ENCODE peak calls at places on chromosome 6, in four cellular contexts. G, Q, B and D are unnamed samples.

GRCh38 chr6:135173989-135174484 is 7.1 kb upstream of the MYB start:
- DNase-seq in G (no peak), Q (no peak), B (no peak), D (no peak)

GRCh38 chr6:322205-322930 is 30.1 kb downstream of the DUSP22 start:
- DNase-seq in G (no peak), Q (no peak), B (no peak), D (peak)

GRCh38 chr6:45718901-45719300 is 296.8 kb downstream of the CLIC5 start:
- DNase-seq in G (peak), Q (no peak), B (no peak), D (no peak)

GRCh38 chr6:41637179-41638001 is 878 bp upstream of the MDFI start:
- DNase-seq in G (no peak), Q (no peak), B (no peak), D (no peak)

GRCh38 chr6:128491643-128492206 is 28.7 kb downstream of the PTPRK start:
- DNase-seq in G (peak), Q (no peak), B (no peak), D (no peak)

GRCh38 chr6:170098428-170099170 is 192.3 kb downstream of the DLL1 start:
- DNase-seq in G (no peak), Q (no peak), B (no peak), D (no peak)

GRCh38 chr6:117149324-117149723 is 116.0 kb upstream of the VGLL2 start:
- DNase-seq in G (no peak), Q (no peak), B (no peak), D (no peak)

GRCh38 chr6:122817766-122818165 is 28.7 kb downstream of the SMPDL3A start:
- DNase-seq in G (no peak), Q (no peak), B (no peak), D (no peak)

DNA sequence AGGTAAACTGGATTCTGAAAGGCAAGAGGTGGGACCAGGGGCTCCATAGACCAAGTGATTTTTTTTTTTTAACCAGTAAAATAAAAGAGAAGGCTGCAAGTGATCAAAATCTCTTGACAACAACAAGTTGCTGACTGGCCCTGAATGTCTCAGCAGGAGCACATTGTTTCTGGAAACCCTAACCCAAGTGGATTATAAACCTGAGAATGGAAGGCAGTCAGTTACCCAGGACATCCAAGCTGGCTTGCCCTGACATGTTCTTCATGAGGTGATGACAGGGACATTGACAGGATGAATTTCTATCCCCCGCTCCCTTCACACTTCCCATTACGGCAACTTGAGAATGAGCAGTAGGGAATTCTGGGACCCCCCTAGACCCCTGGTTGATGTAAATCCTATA is 49.6 kb upstream of the RIPOR2 start:
- DNase-seq in G (no peak), Q (no peak), B (no peak), D (no peak)
- TF ChIP-seq MAZ in G (no peak), Q (no peak), B (no peak), D (no peak)

GRCh38 chr6:134093007-134093573 is 40.7 kb upstream of the SLC2A12 start:
- DNase-seq in G (no peak), Q (no peak), B (no peak), D (no peak)
- TF ChIP-seq MAZ in G (no peak), Q (no peak), B (no peak), D (no peak)

DNA sequence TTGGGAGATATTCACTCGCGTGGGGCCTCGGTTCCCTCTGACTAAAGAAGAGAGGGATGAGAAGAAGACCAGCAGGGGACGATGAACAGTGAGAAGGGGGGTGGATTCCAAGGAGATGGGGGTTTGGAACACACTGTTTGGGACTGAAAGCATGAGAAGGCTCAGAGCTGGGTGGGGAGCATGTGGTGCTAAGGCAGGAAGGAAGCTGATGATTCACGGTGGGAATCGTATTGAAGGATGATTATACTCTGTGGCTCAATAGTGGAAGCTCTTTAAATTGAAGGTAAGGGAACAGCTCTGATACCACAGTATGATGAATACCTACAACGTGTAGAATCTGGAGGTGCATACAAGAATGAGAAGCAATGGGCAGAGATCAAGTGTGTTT is 117.5 kb upstream of the KCNK16 start:
- DNase-seq in G (no peak), Q (no peak), B (no peak), D (no peak)
- TF ChIP-seq MAZ in G (no peak), Q (no peak), B (no peak), D (no peak)

GRCh38 chr6:110877154-110877564 is 2.6 kb downstream of the AMD1 start:
- DNase-seq in G (peak), Q (no peak), B (peak), D (no peak)

GRCh38 chr6:110876170-110876773 is 1.7 kb downstream of the AMD1 start:
- DNase-seq in G (peak), Q (peak), B (peak), D (peak)

GRCh38 chr6:110875548-110876169 is 1.1 kb downstream of the AMD1 start:
- DNase-seq in G (no peak), Q (no peak), B (no peak), D (peak)

GRCh38 chr6:110873981-110874879 is at the start of gene AMD1:
- DNase-seq in G (peak), Q (peak), B (peak), D (peak)

DNA sequence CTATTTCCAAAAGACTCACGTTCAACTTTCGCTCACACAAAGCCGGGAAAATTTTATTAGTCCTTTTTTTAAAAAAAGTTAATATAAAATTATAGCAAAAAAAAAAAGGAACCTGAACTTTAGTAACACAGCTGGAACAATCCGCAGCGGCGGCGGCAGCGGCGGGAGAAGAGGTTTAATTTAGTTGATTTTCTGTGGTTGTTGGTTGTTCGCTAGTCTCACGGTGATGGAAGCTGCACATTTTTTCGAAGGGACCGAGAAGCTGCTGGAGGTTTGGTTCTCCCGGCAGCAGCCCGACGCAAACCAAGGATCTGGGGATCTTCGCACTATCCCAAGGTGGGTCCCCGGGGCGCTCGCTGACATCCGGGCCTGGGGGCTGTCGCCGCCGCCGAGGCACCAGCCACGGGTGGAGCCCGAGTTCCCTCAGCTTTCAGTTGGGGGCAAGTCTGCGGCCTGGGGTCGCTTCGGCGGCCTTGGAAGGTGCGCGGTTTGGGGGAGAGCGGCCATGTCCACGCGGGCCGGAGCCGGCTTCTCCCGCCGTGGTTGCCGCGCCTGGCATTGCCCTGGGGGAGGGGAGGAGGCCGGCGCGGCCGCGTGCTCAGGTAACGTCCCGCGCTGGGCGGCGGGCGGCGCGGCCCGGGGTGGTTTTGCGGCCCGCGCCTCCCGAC is 429 bp downstream of the AMD1 start:
- DNase-seq in G (no peak), Q (no peak), B (no peak), D (no peak)
- TF ChIP-seq MAZ in G (no peak), Q (no peak), B (no peak), D (no peak)

GRCh38 chr6:139336994-139337393 is 37.5 kb downstream of the CITED2 start:
- DNase-seq in G (no peak), Q (no peak), B (no peak), D (no peak)

GRCh38 chr6:139337830-139338229 is 36.6 kb downstream of the CITED2 start:
- DNase-seq in G (no peak), Q (no peak), B (no peak), D (no peak)

GRCh38 chr6:139334791-139335446 is 39.5 kb downstream of the CITED2 start:
- DNase-seq in G (peak), Q (no peak), B (no peak), D (no peak)

GRCh38 chr6:139335447-139336210 is 38.8 kb downstream of the CITED2 start:
- DNase-seq in G (no peak), Q (no peak), B (no peak), D (no peak)

DNA sequence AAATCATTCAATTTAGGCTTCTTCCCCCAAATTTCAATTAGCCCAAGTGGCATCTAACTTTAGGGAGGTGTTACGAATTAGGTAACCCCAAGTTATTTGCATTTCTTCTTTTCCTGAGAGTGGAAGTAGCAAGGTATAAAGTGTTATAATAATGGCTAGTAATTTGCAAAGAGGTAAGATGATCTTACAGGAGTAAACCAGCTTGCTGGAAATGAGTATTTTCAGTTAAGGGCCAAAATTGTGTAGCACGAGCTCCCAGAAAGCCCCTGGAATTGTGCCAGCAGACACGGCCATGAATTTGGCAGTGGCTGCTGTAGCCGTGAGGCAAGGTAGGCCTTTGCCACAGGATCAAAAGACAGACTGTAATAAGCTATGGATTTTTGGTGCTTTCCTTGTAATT is 38.0 kb downstream of the CITED2 start:
- DNase-seq in G (peak), Q (no peak), B (no peak), D (no peak)
- TF ChIP-seq MAZ in G (no peak), Q (no peak), B (no peak), D (no peak)